ENCODE peak calls at places on chromosome 20, in six cellular contexts. One of them, this sample, is unnamed.

GRCh38 chr20:42634096-42634495 is 555.6 kb downstream of the PTPRT start:
- DNase-seq in neural progenitor cell: no peak
- DNase-seq in A549: no peak
- DNase-seq in cardiac muscle cell: no peak
- DNase-seq in Karpas-422: no peak
- DNase-seq in ascending aorta: no peak
- DNase-seq in this sample: no peak

GRCh38 chr20:6588296-6588695 is 179.2 kb upstream of the BMP2 start:
- DNase-seq in neural progenitor cell: no peak
- DNase-seq in A549: no peak
- DNase-seq in cardiac muscle cell: peak; percentile 43
- DNase-seq in Karpas-422: no peak
- DNase-seq in ascending aorta: no peak
- DNase-seq in this sample: no peak

GRCh38 chr20:16580127-16580526 is 6.9 kb upstream of the KIF16B start:
- DNase-seq in neural progenitor cell: peak; percentile 73
- DNase-seq in A549: peak; percentile 33
- DNase-seq in cardiac muscle cell: no peak
- DNase-seq in Karpas-422: no peak
- DNase-seq in ascending aorta: no peak
- DNase-seq in this sample: no peak

GRCh38 chr20:53712212-53712977 is 118.8 kb upstream of the ZNF217 start:
- DNase-seq in neural progenitor cell: peak; percentile 30
- DNase-seq in A549: no peak
- DNase-seq in cardiac muscle cell: no peak
- DNase-seq in Karpas-422: no peak
- DNase-seq in ascending aorta: no peak
- DNase-seq in this sample: no peak

GRCh38 chr20:4227085-4227821 is 211.9 kb upstream of the RNF24 start:
- DNase-seq in neural progenitor cell: peak; percentile 45
- DNase-seq in A549: peak; percentile 68
- DNase-seq in cardiac muscle cell: no peak
- DNase-seq in Karpas-422: peak; percentile 69
- DNase-seq in ascending aorta: no peak
- DNase-seq in this sample: no peak

GRCh38 chr20:7775072-7775471 is 165.2 kb downstream of the HAO1 start:
- DNase-seq in neural progenitor cell: no peak
- DNase-seq in A549: no peak
- DNase-seq in cardiac muscle cell: no peak
- DNase-seq in Karpas-422: no peak
- DNase-seq in ascending aorta: no peak
- DNase-seq in this sample: no peak

GRCh38 chr20:34965051-34965450 is 9.4 kb downstream of the MYH7B start:
- DNase-seq in neural progenitor cell: no peak
- DNase-seq in A549: no peak
- DNase-seq in cardiac muscle cell: no peak
- DNase-seq in Karpas-422: no peak
- DNase-seq in ascending aorta: no peak
- DNase-seq in this sample: no peak

GRCh38 chr20:44780226-44780625 is 30.1 kb downstream of the RIMS4 start:
- DNase-seq in neural progenitor cell: peak; percentile 90
- DNase-seq in A549: peak; percentile 44
- DNase-seq in cardiac muscle cell: peak; percentile 88
- DNase-seq in Karpas-422: peak; percentile 84
- DNase-seq in ascending aorta: no peak
- DNase-seq in this sample: no peak

GRCh38 chr20:33092361-33092760 is 12.9 kb downstream of the BPIFB4 start:
- DNase-seq in neural progenitor cell: no peak
- DNase-seq in A549: peak; percentile 16
- DNase-seq in cardiac muscle cell: no peak
- DNase-seq in Karpas-422: no peak
- DNase-seq in ascending aorta: no peak
- DNase-seq in this sample: no peak

GRCh38 chr20:57399587-57400261 is 8.5 kb downstream of the RBM38 start:
- DNase-seq in neural progenitor cell: no peak
- DNase-seq in A549: no peak
- DNase-seq in cardiac muscle cell: no peak
- DNase-seq in Karpas-422: peak; percentile 77
- DNase-seq in ascending aorta: no peak
- DNase-seq in this sample: no peak

GRCh38 chr20:51800769-51801219 is 1.5 kb downstream of the SALL4 start:
- DNase-seq in neural progenitor cell: peak; percentile 56
- DNase-seq in A549: peak; percentile 42
- DNase-seq in cardiac muscle cell: peak; percentile 51
- DNase-seq in Karpas-422: no peak
- DNase-seq in ascending aorta: no peak
- DNase-seq in this sample: no peak

GRCh38 chr20:45085289-45085688 is 15.6 kb downstream of the KCNS1 start:
- DNase-seq in neural progenitor cell: no peak
- DNase-seq in A549: no peak
- DNase-seq in cardiac muscle cell: no peak
- DNase-seq in Karpas-422: no peak
- DNase-seq in ascending aorta: no peak
- DNase-seq in this sample: no peak

GRCh38 chr20:33889312-33889711 is 78.2 kb downstream of the CHMP4B start:
- DNase-seq in neural progenitor cell: no peak
- DNase-seq in A549: no peak
- DNase-seq in cardiac muscle cell: no peak
- DNase-seq in Karpas-422: no peak
- DNase-seq in ascending aorta: no peak
- DNase-seq in this sample: no peak

GRCh38 chr20:52965819-52966218 is 6.3 kb upstream of the TSHZ2 start:
- DNase-seq in neural progenitor cell: no peak
- DNase-seq in A549: no peak
- DNase-seq in cardiac muscle cell: no peak
- DNase-seq in Karpas-422: no peak
- DNase-seq in ascending aorta: no peak
- DNase-seq in this sample: no peak

GRCh38 chr20:15867899-15868298 is 705.3 kb downstream of the KIF16B start:
- DNase-seq in neural progenitor cell: no peak
- DNase-seq in A549: peak; percentile 2
- DNase-seq in cardiac muscle cell: no peak
- DNase-seq in Karpas-422: peak; percentile 77
- DNase-seq in ascending aorta: no peak
- DNase-seq in this sample: no peak

GRCh38 chr20:4811661-4812181 is 90.0 kb downstream of the PRND start:
- DNase-seq in neural progenitor cell: no peak
- DNase-seq in A549: no peak
- DNase-seq in cardiac muscle cell: no peak
- DNase-seq in Karpas-422: peak; percentile 89
- DNase-seq in ascending aorta: peak; percentile 59
- DNase-seq in this sample: no peak

GRCh38 chr20:6122873-6123649 is at the start of gene FERMT1:
- DNase-seq in neural progenitor cell: peak; percentile 80
- DNase-seq in A549: peak; percentile 89
- DNase-seq in cardiac muscle cell: peak; percentile 79
- DNase-seq in Karpas-422: no peak
- DNase-seq in ascending aorta: no peak
- DNase-seq in this sample: peak; percentile 65

GRCh38 chr20:45337367-45338120 is 10.7 kb downstream of the SDC4 start:
- DNase-seq in neural progenitor cell: no peak
- DNase-seq in A549: peak; percentile 59
- DNase-seq in cardiac muscle cell: peak; percentile 63
- DNase-seq in Karpas-422: no peak
- DNase-seq in ascending aorta: peak; percentile 35
- DNase-seq in this sample: no peak

GRCh38 chr20:2698186-2698817 is 5.7 kb downstream of the EBF4 start:
- DNase-seq in neural progenitor cell: no peak
- DNase-seq in A549: no peak
- DNase-seq in cardiac muscle cell: no peak
- DNase-seq in Karpas-422: no peak
- DNase-seq in ascending aorta: no peak
- DNase-seq in this sample: peak; percentile 73

DNA sequence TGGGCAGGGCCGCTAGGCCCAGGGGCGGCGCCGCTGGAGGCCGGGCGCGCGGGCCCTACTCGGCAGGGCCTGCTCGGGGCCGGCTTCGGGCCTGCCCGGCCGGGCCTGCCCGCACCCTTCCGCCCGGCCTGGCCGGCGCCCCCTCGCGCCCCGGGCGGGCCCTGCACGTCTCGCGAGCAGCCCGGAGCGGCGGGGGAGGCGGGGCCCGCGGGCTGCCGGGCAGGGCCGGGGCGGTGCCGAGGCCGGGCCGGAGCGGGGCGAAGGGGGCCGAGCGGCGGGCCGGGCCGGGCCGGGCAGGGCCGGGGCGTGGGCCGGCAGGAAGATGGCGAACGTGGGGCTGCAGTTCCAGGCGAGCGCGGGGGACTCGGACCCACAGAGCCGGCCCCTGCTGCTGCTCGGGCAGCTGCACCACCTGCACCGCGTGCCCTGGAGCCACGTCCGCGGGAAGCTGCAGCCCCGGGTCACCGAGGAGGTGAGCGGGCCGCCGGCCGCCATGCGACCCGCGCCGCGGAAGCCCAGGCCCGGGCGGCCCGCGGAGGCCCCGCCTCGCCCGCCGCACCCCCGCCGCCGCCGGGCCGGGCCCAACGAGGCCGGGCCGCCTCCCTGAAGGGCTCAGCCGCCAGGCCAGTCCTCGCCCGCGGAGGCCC is at the start of gene NPEPL1:
- DNase-seq in neural progenitor cell: peak; percentile 90
- DNase-seq in A549: peak; percentile 78
- DNase-seq in cardiac muscle cell: peak; percentile 83
- DNase-seq in Karpas-422: peak; percentile 92
- DNase-seq in ascending aorta: no peak
- DNase-seq in this sample: no peak
- H3K4me3 ChIP-seq in neural progenitor cell: peak within 1 kb of the TSS; percentile 36
- H3K4me3 ChIP-seq in A549: peak within 1 kb of the TSS; percentile 80
- H3K4me3 ChIP-seq in cardiac muscle cell: no peak within 1 kb of the TSS
- H3K4me3 ChIP-seq in Karpas-422: peak within 1 kb of the TSS; percentile 72
- H3K4me3 ChIP-seq in ascending aorta: peak within 1 kb of the TSS; percentile 81
- H3K4me3 ChIP-seq in this sample: peak within 1 kb of the TSS; percentile 58

DNA sequence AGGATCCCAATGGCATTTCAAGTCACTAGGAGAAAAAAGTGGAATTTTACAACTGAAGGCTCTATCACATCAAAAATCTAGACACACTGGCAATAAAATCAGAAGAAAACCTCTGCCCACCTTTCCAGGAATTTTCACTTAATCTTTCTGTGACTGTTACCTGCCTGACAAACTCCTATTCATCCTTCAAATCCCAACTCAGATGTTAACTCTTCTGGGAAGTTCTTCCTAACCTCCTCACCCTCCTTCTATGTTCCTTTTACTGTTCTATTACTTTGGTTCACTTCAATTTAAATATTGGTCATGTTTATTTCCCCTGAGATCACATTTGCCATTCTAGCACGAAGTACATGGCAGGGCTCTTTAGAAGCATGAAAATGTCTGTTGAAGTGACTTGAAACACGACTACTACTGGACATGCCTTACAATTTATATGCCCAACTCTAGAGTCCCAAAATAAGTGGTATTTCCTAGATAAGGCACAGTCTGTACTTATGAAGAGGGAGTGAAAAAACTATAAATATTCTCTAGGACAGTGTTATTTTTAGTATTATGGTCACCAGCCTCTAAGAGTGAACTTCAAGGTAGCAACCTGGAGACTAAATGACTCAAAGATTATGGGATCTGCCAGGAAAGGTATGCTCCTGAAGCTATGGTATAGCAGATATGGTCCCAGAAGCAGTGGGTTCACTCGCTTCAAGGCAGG is 17.1 kb downstream of the CHD6 start:
- DNase-seq in neural progenitor cell: no peak
- DNase-seq in A549: no peak
- DNase-seq in cardiac muscle cell: no peak
- DNase-seq in Karpas-422: no peak
- DNase-seq in ascending aorta: no peak
- DNase-seq in this sample: no peak
- H3K9me3 ChIP-seq in neural progenitor cell: no peaks in the 10 kb centered on the region
- H3K9me3 ChIP-seq in A549: peaks cover 29% of the 10 kb centered on the region
- H3K9me3 ChIP-seq in cardiac muscle cell: peaks cover 6% of the 10 kb centered on the region
- H3K9me3 ChIP-seq in Karpas-422: peaks cover 57% of the 10 kb centered on the region
- H3K9me3 ChIP-seq in ascending aorta: peaks cover 23% of the 10 kb centered on the region
- H3K9me3 ChIP-seq in this sample: peaks cover 17% of the 10 kb centered on the region

GRCh38 chr20:62873280-62873679 is 11.7 kb upstream of the TCFL5 start:
- DNase-seq in neural progenitor cell: no peak
- DNase-seq in A549: no peak
- DNase-seq in cardiac muscle cell: no peak
- DNase-seq in Karpas-422: no peak
- DNase-seq in ascending aorta: no peak
- DNase-seq in this sample: no peak
- H3K4me3 ChIP-seq in neural progenitor cell: no peak overlapping the region
- H3K4me3 ChIP-seq in A549: no peak overlapping the region
- H3K4me3 ChIP-seq in cardiac muscle cell: no peak overlapping the region
- H3K4me3 ChIP-seq in Karpas-422: no peak overlapping the region
- H3K4me3 ChIP-seq in ascending aorta: no peak overlapping the region
- H3K4me3 ChIP-seq in this sample: no peak overlapping the region

DNA sequence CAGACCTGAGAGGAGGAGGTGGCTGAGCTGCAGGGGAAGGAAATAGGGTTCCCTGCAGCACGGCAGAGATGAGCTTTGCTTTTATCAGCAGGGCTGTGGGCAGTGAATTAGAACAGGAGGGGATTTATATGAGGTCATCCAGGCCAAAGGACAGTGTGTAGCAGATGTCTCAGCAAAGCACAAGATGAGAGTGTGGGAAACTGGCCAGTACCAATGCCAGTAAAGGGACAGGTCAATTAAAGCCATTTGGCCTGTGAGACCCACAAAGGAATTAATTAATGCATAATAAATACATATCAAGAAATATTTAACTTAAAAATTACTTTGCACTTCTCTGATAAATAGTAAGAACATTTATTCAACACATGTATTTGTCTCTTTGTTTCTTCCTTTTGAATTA is at the start of gene DEFB119:
- DNase-seq in neural progenitor cell: no peak
- DNase-seq in A549: no peak
- DNase-seq in cardiac muscle cell: no peak
- DNase-seq in Karpas-422: no peak
- DNase-seq in ascending aorta: no peak
- DNase-seq in this sample: no peak
- H3K9me3 ChIP-seq in neural progenitor cell: peaks cover 7% of the 10 kb centered on the region
- H3K9me3 ChIP-seq in A549: no peaks in the 10 kb centered on the region
- H3K9me3 ChIP-seq in cardiac muscle cell: no peaks in the 10 kb centered on the region
- H3K9me3 ChIP-seq in Karpas-422: no peaks in the 10 kb centered on the region
- H3K9me3 ChIP-seq in ascending aorta: no peaks in the 10 kb centered on the region
- H3K9me3 ChIP-seq in this sample: no peaks in the 10 kb centered on the region

GRCh38 chr20:40938020-40938419 is 90.6 kb upstream of the TOP1 start:
- DNase-seq in neural progenitor cell: no peak
- DNase-seq in A549: peak; percentile 12
- DNase-seq in cardiac muscle cell: no peak
- DNase-seq in Karpas-422: peak; percentile 81
- DNase-seq in ascending aorta: no peak
- DNase-seq in this sample: no peak
- H3K4me3 ChIP-seq in neural progenitor cell: no peak overlapping the region
- H3K4me3 ChIP-seq in A549: no peak overlapping the region
- H3K4me3 ChIP-seq in cardiac muscle cell: no peak overlapping the region
- H3K4me3 ChIP-seq in Karpas-422: no peak overlapping the region
- H3K4me3 ChIP-seq in ascending aorta: no peak overlapping the region
- H3K4me3 ChIP-seq in this sample: no peak overlapping the region

This sample was measured in suprapubic skin.